ENCODE peak calls at places on chromosomes 2 and 18, in five cellular contexts. H, S, W, I and T are unnamed samples.

GRCh38 chr2:232214053-232214452 is 164.5 kb upstream of the ALPP start:
- DNase-seq in S (no peak), W (peak), H (no peak), I (no peak), T (no peak)

GRCh38 chr2:183037660-183038340 is 457 bp downstream of the NCKAP1 start:
- DNase-seq in H (no peak), S (no peak), I (peak), W (no peak), T (no peak)

GRCh38 chr2:10052216-10052615 is 8.9 kb downstream of the KLF11 start:
- DNase-seq in I (no peak), S (no peak), W (no peak), H (no peak), T (no peak)

GRCh38 chr2:240595381-240596079 is 9.0 kb downstream of the CAPN10 start:
- DNase-seq in W (no peak), H (peak), S (peak), I (no peak), T (no peak)

GRCh38 chr2:23606968-23607367 is 222.0 kb downstream of the KLHL29 start:
- DNase-seq in H (peak), I (no peak), S (peak), W (no peak), T (no peak)

GRCh38 chr2:220300806-220301205 is 673.4 kb downstream of the SLC4A3 start:
- DNase-seq in I (no peak), S (no peak), H (no peak), W (no peak), T (no peak)

GRCh38 chr2:42401773-42402172 is 40.8 kb upstream of the COX7A2L start:
- DNase-seq in H (no peak), I (no peak), W (no peak), S (no peak), T (no peak)

GRCh38 chr2:151523825-151524224 is 114.1 kb downstream of the RIF1 start:
- DNase-seq in W (peak), I (no peak), S (peak), H (no peak), T (no peak)

GRCh38 chr2:66515743-66516142 is 80.8 kb downstream of the MEIS1 start:
- DNase-seq in H (no peak), W (no peak), S (no peak), I (no peak), T (no peak)

GRCh38 chr2:27123302-27124150 is at the start of gene ABHD1:
- DNase-seq in S (no peak), H (peak), I (peak), W (no peak), T (no peak)

GRCh38 chr18:22604390-22604985 is 186.8 kb upstream of the CTAGE1 start:
- DNase-seq in S (peak), H (peak), I (no peak), W (no peak), T (no peak)

GRCh38 chr2:9808334-9809063 is 34.8 kb upstream of the TAF1B start:
- DNase-seq in I (no peak), W (no peak), S (no peak), H (no peak), T (no peak)

GRCh38 chr2:26901326-26902183 is 53.6 kb downstream of the DPYSL5 start:
- DNase-seq in W (no peak), S (no peak), I (no peak), H (no peak), T (no peak)

GRCh38 chr18:14976736-14977430 is 228.9 kb downstream of the ANKRD30B start:
- DNase-seq in H (no peak), S (peak), W (no peak), I (no peak), T (no peak)

GRCh38 chr2:69477627-69478026 is 40.4 kb upstream of the NFU1 start:
- DNase-seq in H (no peak), S (no peak), I (no peak), W (no peak), T (no peak)

GRCh38 chr2:236167297-236168109 is 683 bp downstream of the GBX2 start:
- DNase-seq in I (peak), W (no peak), H (peak), S (peak), T (peak)

GRCh38 chr2:216478151-216478550 is 20.5 kb upstream of the RPL37A start:
- DNase-seq in H (no peak), W (peak), I (no peak), S (peak), T (no peak)

GRCh38 chr2:64839844-64840243 is 149.4 kb upstream of the SLC1A4 start:
- DNase-seq in W (no peak), S (no peak), H (no peak), I (no peak), T (no peak)